ENCODE peak calls at places on chromosomes 13 and 19, in eight cellular contexts. One of them, this sample, is unnamed.

GRCh38 chr13:112968380-112968909 is 569 bp upstream of the MCF2L start:
- DNase-seq in spleen: peak; percentile 87
- DNase-seq in cardiac fibroblast: no peak
- DNase-seq in stomach: peak; percentile 79
- DNase-seq in astrocyte of the cerebellum: no peak
- DNase-seq in left ventricle myocardium inferior: peak; percentile 55
- DNase-seq in fibroblast of lung: no peak
- DNase-seq in esophagus muscularis mucosa: no peak
- DNase-seq in this sample: no peak

GRCh38 chr13:84745051-84745551 is 862.8 kb upstream of the SLITRK1 start:
- DNase-seq in spleen: no peak
- DNase-seq in cardiac fibroblast: no peak
- DNase-seq in stomach: no peak
- DNase-seq in astrocyte of the cerebellum: no peak
- DNase-seq in left ventricle myocardium inferior: no peak
- DNase-seq in fibroblast of lung: no peak
- DNase-seq in esophagus muscularis mucosa: no peak
- DNase-seq in this sample: no peak

GRCh38 chr13:90197722-90198121 is 1149.8 kb upstream of the MIR17HG start:
- DNase-seq in spleen: no peak
- DNase-seq in cardiac fibroblast: peak; percentile 35
- DNase-seq in stomach: no peak
- DNase-seq in astrocyte of the cerebellum: no peak
- DNase-seq in left ventricle myocardium inferior: no peak
- DNase-seq in fibroblast of lung: peak; percentile 50
- DNase-seq in esophagus muscularis mucosa: no peak
- DNase-seq in this sample: no peak

GRCh38 chr19:13208131-13208963 is 58.1 kb downstream of the IER2 start:
- DNase-seq in spleen: peak; percentile 91
- DNase-seq in cardiac fibroblast: peak; percentile 85
- DNase-seq in stomach: peak; percentile 33
- DNase-seq in astrocyte of the cerebellum: no peak
- DNase-seq in left ventricle myocardium inferior: peak; percentile 39
- DNase-seq in fibroblast of lung: peak; percentile 57
- DNase-seq in esophagus muscularis mucosa: no peak
- DNase-seq in this sample: no peak

GRCh38 chr13:35309711-35310110 is 166.8 kb downstream of the MAB21L1 start:
- DNase-seq in spleen: no peak
- DNase-seq in cardiac fibroblast: no peak
- DNase-seq in stomach: no peak
- DNase-seq in astrocyte of the cerebellum: no peak
- DNase-seq in left ventricle myocardium inferior: no peak
- DNase-seq in fibroblast of lung: no peak
- DNase-seq in esophagus muscularis mucosa: no peak
- DNase-seq in this sample: no peak

GRCh38 chr19:53927745-53928144 is 18.7 kb downstream of the CACNG7 start:
- DNase-seq in spleen: no peak
- DNase-seq in cardiac fibroblast: peak; percentile 72
- DNase-seq in stomach: no peak
- DNase-seq in astrocyte of the cerebellum: peak; percentile 60
- DNase-seq in left ventricle myocardium inferior: no peak
- DNase-seq in fibroblast of lung: peak; percentile 58
- DNase-seq in esophagus muscularis mucosa: no peak
- DNase-seq in this sample: no peak

GRCh38 chr13:76697277-76697676 is 188.9 kb downstream of the KCTD12 start:
- DNase-seq in spleen: no peak
- DNase-seq in cardiac fibroblast: peak; percentile 18
- DNase-seq in stomach: no peak
- DNase-seq in astrocyte of the cerebellum: no peak
- DNase-seq in left ventricle myocardium inferior: no peak
- DNase-seq in fibroblast of lung: no peak
- DNase-seq in esophagus muscularis mucosa: no peak
- DNase-seq in this sample: no peak

GRCh38 chr13:113918981-113919646 is 54.8 kb downstream of the C13orf46 start:
- DNase-seq in spleen: no peak
- DNase-seq in cardiac fibroblast: no peak
- DNase-seq in stomach: peak; percentile 16
- DNase-seq in astrocyte of the cerebellum: no peak
- DNase-seq in left ventricle myocardium inferior: no peak
- DNase-seq in fibroblast of lung: no peak
- DNase-seq in esophagus muscularis mucosa: no peak
- DNase-seq in this sample: no peak

GRCh38 chr13:50268500-50268899 is 253.3 kb downstream of the KCNRG start:
- DNase-seq in spleen: no peak
- DNase-seq in cardiac fibroblast: peak; percentile 11
- DNase-seq in stomach: no peak
- DNase-seq in astrocyte of the cerebellum: no peak
- DNase-seq in left ventricle myocardium inferior: no peak
- DNase-seq in fibroblast of lung: no peak
- DNase-seq in esophagus muscularis mucosa: no peak
- DNase-seq in this sample: no peak

GRCh38 chr19:3656073-3656746 is 29.6 kb upstream of the CACTIN start:
- DNase-seq in spleen: no peak
- DNase-seq in cardiac fibroblast: no peak
- DNase-seq in stomach: no peak
- DNase-seq in astrocyte of the cerebellum: no peak
- DNase-seq in left ventricle myocardium inferior: no peak
- DNase-seq in fibroblast of lung: peak; percentile 39
- DNase-seq in esophagus muscularis mucosa: no peak
- DNase-seq in this sample: no peak

GRCh38 chr19:51531349-51532315 is at the start of gene SIGLEC6:
- DNase-seq in spleen: peak; percentile 90
- DNase-seq in cardiac fibroblast: no peak
- DNase-seq in stomach: peak; percentile 37
- DNase-seq in astrocyte of the cerebellum: no peak
- DNase-seq in left ventricle myocardium inferior: peak; percentile 47
- DNase-seq in fibroblast of lung: no peak
- DNase-seq in esophagus muscularis mucosa: no peak
- DNase-seq in this sample: no peak

GRCh38 chr13:113298001-113298945 is 1.2 kb downstream of the LAMP1 start:
- DNase-seq in spleen: no peak
- DNase-seq in cardiac fibroblast: peak; percentile 3
- DNase-seq in stomach: no peak
- DNase-seq in astrocyte of the cerebellum: no peak
- DNase-seq in left ventricle myocardium inferior: no peak
- DNase-seq in fibroblast of lung: peak; percentile 13
- DNase-seq in esophagus muscularis mucosa: no peak
- DNase-seq in this sample: no peak

GRCh38 chr19:15551183-15552004 is 43.1 kb downstream of the CYP4F22 start:
- DNase-seq in spleen: peak; percentile 85
- DNase-seq in cardiac fibroblast: peak; percentile 12
- DNase-seq in stomach: peak; percentile 40
- DNase-seq in astrocyte of the cerebellum: no peak
- DNase-seq in left ventricle myocardium inferior: no peak
- DNase-seq in fibroblast of lung: no peak
- DNase-seq in esophagus muscularis mucosa: no peak
- DNase-seq in this sample: no peak

GRCh38 chr13:48784906-48785555 is 131.3 kb downstream of the CYSLTR2 start:
- DNase-seq in spleen: no peak
- DNase-seq in cardiac fibroblast: no peak
- DNase-seq in stomach: no peak
- DNase-seq in astrocyte of the cerebellum: no peak
- DNase-seq in left ventricle myocardium inferior: no peak
- DNase-seq in fibroblast of lung: peak; percentile 70
- DNase-seq in esophagus muscularis mucosa: peak; percentile 55
- DNase-seq in this sample: no peak

GRCh38 chr19:15900504-15900903 is 2.6 kb upstream of the CYP4F2 start:
- DNase-seq in spleen: no peak
- DNase-seq in cardiac fibroblast: no peak
- DNase-seq in stomach: no peak
- DNase-seq in astrocyte of the cerebellum: no peak
- DNase-seq in left ventricle myocardium inferior: no peak
- DNase-seq in fibroblast of lung: no peak
- DNase-seq in esophagus muscularis mucosa: peak; percentile 74
- DNase-seq in this sample: no peak

GRCh38 chr13:51518847-51519246 is 65.4 kb upstream of the WDFY2 start:
- DNase-seq in spleen: no peak
- DNase-seq in cardiac fibroblast: no peak
- DNase-seq in stomach: no peak
- DNase-seq in astrocyte of the cerebellum: no peak
- DNase-seq in left ventricle myocardium inferior: no peak
- DNase-seq in fibroblast of lung: peak; percentile 44
- DNase-seq in esophagus muscularis mucosa: no peak
- DNase-seq in this sample: no peak

GRCh38 chr19:47228168-47228936 is 2.6 kb downstream of the BBC3 start:
- DNase-seq in spleen: peak; percentile 88
- DNase-seq in cardiac fibroblast: peak; percentile 23
- DNase-seq in stomach: peak; percentile 45
- DNase-seq in astrocyte of the cerebellum: no peak
- DNase-seq in left ventricle myocardium inferior: peak; percentile 52
- DNase-seq in fibroblast of lung: no peak
- DNase-seq in esophagus muscularis mucosa: no peak
- DNase-seq in this sample: no peak

GRCh38 chr19:12642506-12642905 is 24.0 kb downstream of the MAN2B1 start:
- DNase-seq in spleen: peak; percentile 69
- DNase-seq in cardiac fibroblast: no peak
- DNase-seq in stomach: no peak
- DNase-seq in astrocyte of the cerebellum: no peak
- DNase-seq in left ventricle myocardium inferior: no peak
- DNase-seq in fibroblast of lung: no peak
- DNase-seq in esophagus muscularis mucosa: no peak
- DNase-seq in this sample: no peak

DNA sequence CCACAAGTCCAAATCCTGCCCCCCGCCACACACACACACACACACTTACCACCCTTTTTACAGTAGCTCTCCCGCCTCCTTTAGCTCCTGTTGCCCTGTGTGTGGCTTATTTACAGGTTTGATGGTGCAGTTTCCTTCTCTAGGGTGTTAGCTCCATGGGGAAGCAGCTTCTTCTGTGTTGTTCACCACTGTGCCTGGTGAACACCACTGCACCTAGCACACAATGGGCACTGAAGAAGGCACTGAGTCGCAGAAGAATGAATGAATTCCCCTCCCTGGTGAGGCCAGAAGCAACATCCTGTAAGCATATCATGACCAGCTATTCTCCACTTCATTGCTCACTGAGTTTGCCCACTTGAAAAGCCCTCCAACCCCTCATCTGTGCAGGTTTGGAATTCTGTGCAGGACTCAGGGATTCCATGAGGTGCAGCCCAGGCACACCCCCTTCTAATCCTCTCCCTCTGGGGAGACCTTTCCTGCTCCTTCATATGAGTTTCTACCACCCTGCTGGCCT is 3.0 kb upstream of the RAB20 start:
- DNase-seq in spleen: no peak
- DNase-seq in cardiac fibroblast: no peak
- DNase-seq in stomach: no peak
- DNase-seq in astrocyte of the cerebellum: no peak
- DNase-seq in left ventricle myocardium inferior: no peak
- DNase-seq in fibroblast of lung: no peak
- DNase-seq in esophagus muscularis mucosa: no peak
- DNase-seq in this sample: no peak
- TF ChIP-seq CTCF in spleen: no peak
- TF ChIP-seq CTCF in cardiac fibroblast: no peak
- TF ChIP-seq CTCF in stomach: no peak
- TF ChIP-seq CTCF in astrocyte of the cerebellum: no peak
- TF ChIP-seq CTCF in left ventricle myocardium inferior: no peak
- TF ChIP-seq CTCF in fibroblast of lung: no peak
- TF ChIP-seq CTCF in esophagus muscularis mucosa: no peak
- TF ChIP-seq CTCF in this sample: no peak

DNA sequence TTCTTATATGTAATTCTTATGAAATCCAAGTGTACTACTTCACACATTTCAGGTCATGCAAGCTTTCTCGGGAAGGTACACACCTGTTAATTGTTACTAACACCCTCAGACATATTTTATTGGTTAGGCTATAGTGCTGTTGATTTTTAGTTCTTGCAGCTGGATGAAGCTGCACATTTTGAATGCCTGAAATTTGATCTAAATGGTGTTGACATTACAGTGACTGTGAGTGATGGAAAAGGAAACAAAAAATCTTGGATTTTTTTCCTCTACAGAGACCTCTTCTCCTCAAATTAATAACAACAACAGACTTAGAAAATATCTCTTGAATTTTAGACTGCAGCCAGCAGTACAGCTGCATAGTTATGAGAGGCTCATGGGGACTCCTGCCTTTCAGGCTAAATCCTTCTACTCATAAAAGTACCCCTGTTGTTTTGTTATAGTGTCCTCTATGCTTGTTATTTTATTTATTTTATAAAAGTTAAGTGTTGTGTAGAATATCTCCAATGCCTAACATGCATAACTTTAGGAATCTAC is 500.5 kb upstream of the SPRY2 start:
- DNase-seq in spleen: no peak
- DNase-seq in cardiac fibroblast: no peak
- DNase-seq in stomach: no peak
- DNase-seq in astrocyte of the cerebellum: no peak
- DNase-seq in left ventricle myocardium inferior: no peak
- DNase-seq in fibroblast of lung: no peak
- DNase-seq in esophagus muscularis mucosa: no peak
- DNase-seq in this sample: no peak
- H3K4me3 ChIP-seq in spleen: no peak overlapping the region
- H3K4me3 ChIP-seq in cardiac fibroblast: no peak overlapping the region
- H3K4me3 ChIP-seq in stomach: no peak overlapping the region
- H3K4me3 ChIP-seq in astrocyte of the cerebellum: no peak overlapping the region
- H3K4me3 ChIP-seq in left ventricle myocardium inferior: no peak overlapping the region
- H3K4me3 ChIP-seq in fibroblast of lung: no peak overlapping the region
- H3K4me3 ChIP-seq in esophagus muscularis mucosa: no peak overlapping the region
- H3K4me3 ChIP-seq in this sample: no peak overlapping the region

GRCh38 chr13:79246575-79246949 is 159.5 kb downstream of the RBM26 start:
- DNase-seq in spleen: no peak
- DNase-seq in cardiac fibroblast: peak; percentile 1
- DNase-seq in stomach: no peak
- DNase-seq in astrocyte of the cerebellum: no peak
- DNase-seq in left ventricle myocardium inferior: no peak
- DNase-seq in fibroblast of lung: no peak
- DNase-seq in esophagus muscularis mucosa: no peak
- DNase-seq in this sample: no peak
- TF ChIP-seq CTCF in spleen: no peak
- TF ChIP-seq CTCF in cardiac fibroblast: no peak
- TF ChIP-seq CTCF in stomach: no peak
- TF ChIP-seq CTCF in astrocyte of the cerebellum: no peak
- TF ChIP-seq CTCF in left ventricle myocardium inferior: no peak
- TF ChIP-seq CTCF in fibroblast of lung: no peak
- TF ChIP-seq CTCF in esophagus muscularis mucosa: no peak
- TF ChIP-seq CTCF in this sample: peak; percentile 20

DNA sequence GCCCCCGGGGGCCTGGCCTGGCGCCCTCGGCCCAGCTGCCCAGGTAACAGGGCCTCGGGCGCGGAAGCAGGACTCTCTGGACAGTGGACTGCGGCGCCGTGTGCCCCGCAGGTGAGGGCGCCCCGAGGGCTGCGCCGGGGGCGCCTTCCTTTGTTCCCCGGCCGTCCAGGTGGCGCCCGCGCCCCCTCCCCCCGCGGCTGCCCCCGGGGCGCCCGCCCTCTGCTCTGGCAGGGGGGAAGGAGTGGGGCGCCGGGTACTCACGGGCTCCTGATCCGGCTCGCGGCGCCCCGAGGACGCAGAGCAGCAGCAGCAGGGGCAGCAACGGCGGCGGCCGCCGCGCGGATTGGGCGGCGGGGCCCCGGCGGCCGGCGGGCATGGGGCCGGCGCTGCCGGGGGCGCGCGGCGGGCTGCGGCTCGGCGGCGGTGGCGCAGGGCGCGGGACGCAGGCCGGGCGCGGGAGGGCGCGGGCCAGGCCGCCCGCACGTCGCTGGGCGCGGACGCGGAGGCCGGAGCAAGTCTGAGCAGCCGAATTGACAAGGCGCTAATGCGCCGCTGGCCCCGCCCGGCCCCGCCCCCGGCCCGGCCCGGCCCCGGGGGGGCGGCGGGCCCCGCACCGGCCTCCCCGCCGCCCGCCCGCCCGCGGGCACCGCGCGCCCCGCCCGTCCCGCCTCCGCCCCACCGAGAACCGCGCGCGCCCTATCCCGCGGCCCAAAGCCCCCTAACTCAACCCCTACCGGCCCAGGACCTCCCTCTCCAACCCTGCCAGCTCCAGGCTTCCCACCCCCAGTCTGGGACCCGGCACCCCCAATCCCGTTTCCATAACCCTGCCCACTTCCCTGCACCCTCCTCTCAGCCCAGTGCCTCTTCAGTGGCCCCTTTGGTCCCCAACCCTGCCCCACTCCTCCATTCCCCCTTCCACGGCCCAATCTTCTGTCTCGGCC is at the start of gene CRLF1:
- DNase-seq in spleen: no peak
- DNase-seq in cardiac fibroblast: no peak
- DNase-seq in stomach: no peak
- DNase-seq in astrocyte of the cerebellum: no peak
- DNase-seq in left ventricle myocardium inferior: no peak
- DNase-seq in fibroblast of lung: no peak
- DNase-seq in esophagus muscularis mucosa: no peak
- DNase-seq in this sample: no peak
- H3K4me3 ChIP-seq in spleen: no peak within 1 kb of the TSS
- H3K4me3 ChIP-seq in cardiac fibroblast: peak within 1 kb of the TSS; percentile 29
- H3K4me3 ChIP-seq in stomach: peak within 1 kb of the TSS; percentile 27
- H3K4me3 ChIP-seq in astrocyte of the cerebellum: no peak within 1 kb of the TSS
- H3K4me3 ChIP-seq in left ventricle myocardium inferior: peak within 1 kb of the TSS; percentile 56
- H3K4me3 ChIP-seq in fibroblast of lung: no peak within 1 kb of the TSS
- H3K4me3 ChIP-seq in esophagus muscularis mucosa: peak within 1 kb of the TSS; percentile 43
- H3K4me3 ChIP-seq in this sample: no peak within 1 kb of the TSS

This sample was measured in epithelial cell of proximal tubule.